ENCODE peak calls at places on chromosomes 1 and 21, in five cellular contexts. One of them, this sample, is unnamed.

GRCh38 chr1:64183985-64184440 is 19.4 kb upstream of the UBE2U start:
- DNase-seq in mesothelial cell of epicardium: no peak
- DNase-seq in bronchial epithelial cell: peak
- DNase-seq in B cell: no peak
- DNase-seq in spleen: no peak
- DNase-seq in this sample: no peak

GRCh38 chr1:200242379-200243041 is 167.3 kb downstream of the ZNF281 start:
- DNase-seq in bronchial epithelial cell: no peak
- DNase-seq in spleen: no peak
- DNase-seq in B cell: no peak
- DNase-seq in mesothelial cell of epicardium: no peak
- DNase-seq in this sample: no peak

GRCh38 chr1:106768501-106768900 is 288.0 kb upstream of the PRMT6 start:
- DNase-seq in bronchial epithelial cell: peak
- DNase-seq in spleen: no peak
- DNase-seq in B cell: no peak
- DNase-seq in mesothelial cell of epicardium: no peak
- DNase-seq in this sample: no peak

GRCh38 chr1:62045579-62045978 is 149.1 kb upstream of the L1TD1 start:
- DNase-seq in B cell: no peak
- DNase-seq in bronchial epithelial cell: peak
- DNase-seq in mesothelial cell of epicardium: no peak
- DNase-seq in spleen: no peak
- DNase-seq in this sample: no peak

GRCh38 chr1:228345201-228345930 is 61.3 kb downstream of the TRIM11 start:
- DNase-seq in spleen: peak
- DNase-seq in mesothelial cell of epicardium: no peak
- DNase-seq in bronchial epithelial cell: no peak
- DNase-seq in B cell: no peak
- DNase-seq in this sample: peak

GRCh38 chr1:153790996-153791855 is 16.0 kb downstream of the SLC27A3 start:
- DNase-seq in mesothelial cell of epicardium: no peak
- DNase-seq in spleen: peak
- DNase-seq in bronchial epithelial cell: no peak
- DNase-seq in B cell: peak
- DNase-seq in this sample: peak

GRCh38 chr1:110440877-110441276 is 10.1 kb upstream of the PROK1 start:
- DNase-seq in bronchial epithelial cell: peak
- DNase-seq in B cell: no peak
- DNase-seq in spleen: no peak
- DNase-seq in mesothelial cell of epicardium: no peak
- DNase-seq in this sample: no peak

GRCh38 chr1:95035536-95035935 is 37.2 kb downstream of the ALG14 start:
- DNase-seq in spleen: no peak
- DNase-seq in B cell: no peak
- DNase-seq in bronchial epithelial cell: peak
- DNase-seq in mesothelial cell of epicardium: no peak
- DNase-seq in this sample: no peak

GRCh38 chr1:110449661-110450651 is 993 bp upstream of the PROK1 start:
- DNase-seq in B cell: no peak
- DNase-seq in bronchial epithelial cell: no peak
- DNase-seq in spleen: peak
- DNase-seq in mesothelial cell of epicardium: no peak
- DNase-seq in this sample: no peak

GRCh38 chr1:226987623-226988336 is 47.7 kb downstream of the COQ8A start:
- DNase-seq in mesothelial cell of epicardium: no peak
- DNase-seq in B cell: no peak
- DNase-seq in spleen: peak
- DNase-seq in bronchial epithelial cell: no peak
- DNase-seq in this sample: peak

GRCh38 chr1:24749886-24750285 is 4.6 kb downstream of the CLIC4 start:
- DNase-seq in spleen: peak
- DNase-seq in mesothelial cell of epicardium: no peak
- DNase-seq in B cell: no peak
- DNase-seq in bronchial epithelial cell: no peak
- DNase-seq in this sample: no peak

GRCh38 chr1:106755682-106756406 is 300.6 kb upstream of the PRMT6 start:
- DNase-seq in B cell: no peak
- DNase-seq in spleen: no peak
- DNase-seq in bronchial epithelial cell: peak
- DNase-seq in mesothelial cell of epicardium: no peak
- DNase-seq in this sample: no peak

GRCh38 chr1:226973898-226974543 is 33.9 kb downstream of the COQ8A start:
- DNase-seq in bronchial epithelial cell: peak
- DNase-seq in B cell: no peak
- DNase-seq in spleen: no peak
- DNase-seq in mesothelial cell of epicardium: no peak
- DNase-seq in this sample: peak

GRCh38 chr1:224784606-224785328 is 144.7 kb upstream of the DNAH14 start:
- DNase-seq in bronchial epithelial cell: peak
- DNase-seq in mesothelial cell of epicardium: no peak
- DNase-seq in spleen: no peak
- DNase-seq in B cell: no peak
- DNase-seq in this sample: no peak

GRCh38 chr1:236509647-236510401 is 14.0 kb upstream of the LGALS8 start:
- DNase-seq in B cell: no peak
- DNase-seq in bronchial epithelial cell: no peak
- DNase-seq in mesothelial cell of epicardium: no peak
- DNase-seq in spleen: no peak
- DNase-seq in this sample: no peak

GRCh38 chr1:236509203-236509602 is 14.6 kb upstream of the LGALS8 start:
- DNase-seq in mesothelial cell of epicardium: no peak
- DNase-seq in bronchial epithelial cell: no peak
- DNase-seq in spleen: no peak
- DNase-seq in B cell: no peak
- DNase-seq in this sample: no peak

GRCh38 chr1:236502972-236503639 is 20.7 kb upstream of the LGALS8 start:
- DNase-seq in bronchial epithelial cell: peak
- DNase-seq in spleen: peak
- DNase-seq in B cell: no peak
- DNase-seq in mesothelial cell of epicardium: no peak
- DNase-seq in this sample: peak

GRCh38 chr1:236508593-236509027 is 15.2 kb upstream of the LGALS8 start:
- DNase-seq in spleen: no peak
- DNase-seq in B cell: no peak
- DNase-seq in mesothelial cell of epicardium: no peak
- DNase-seq in bronchial epithelial cell: no peak
- DNase-seq in this sample: no peak

DNA sequence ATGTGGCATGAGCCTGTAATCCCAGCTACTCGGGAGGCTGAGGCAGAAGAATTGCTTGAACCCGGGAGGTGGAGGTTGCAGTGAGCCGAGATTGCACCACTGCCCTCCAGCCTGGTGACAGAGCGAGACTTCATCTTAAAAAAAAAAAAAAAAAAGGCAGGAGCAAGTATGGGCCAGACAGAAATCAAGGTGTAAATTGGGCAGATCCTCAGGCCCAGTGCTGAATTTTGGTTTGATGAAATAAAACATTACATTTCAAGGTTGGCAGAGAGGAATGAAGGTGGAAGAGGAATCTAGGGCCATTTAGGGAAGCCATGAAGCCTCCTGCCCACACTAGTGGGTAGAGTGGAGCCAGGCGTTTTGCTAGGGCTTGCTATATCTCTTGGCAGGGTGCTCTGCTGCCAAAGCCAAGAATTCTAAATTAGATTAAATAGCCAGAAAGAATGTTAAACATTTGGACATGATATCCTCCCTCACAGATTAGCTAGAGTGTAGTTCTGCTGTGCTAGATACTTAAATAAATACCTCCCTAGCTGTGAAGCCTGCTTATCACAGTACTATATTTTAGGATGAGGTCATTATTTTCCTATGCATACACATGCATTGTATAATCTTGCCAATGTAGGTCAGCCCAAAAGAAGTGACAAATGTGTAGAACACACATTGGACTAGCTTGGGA is 16.6 kb upstream of the LGALS8 start:
- DNase-seq in B cell: no peak
- DNase-seq in mesothelial cell of epicardium: no peak
- DNase-seq in bronchial epithelial cell: no peak
- DNase-seq in spleen: no peak
- DNase-seq in this sample: no peak
- TF ChIP-seq CTCF in B cell: no peak
- TF ChIP-seq CTCF in mesothelial cell of epicardium: no peak
- TF ChIP-seq CTCF in bronchial epithelial cell: no peak
- TF ChIP-seq CTCF in spleen: no peak
- TF ChIP-seq CTCF in this sample: no peak

DNA sequence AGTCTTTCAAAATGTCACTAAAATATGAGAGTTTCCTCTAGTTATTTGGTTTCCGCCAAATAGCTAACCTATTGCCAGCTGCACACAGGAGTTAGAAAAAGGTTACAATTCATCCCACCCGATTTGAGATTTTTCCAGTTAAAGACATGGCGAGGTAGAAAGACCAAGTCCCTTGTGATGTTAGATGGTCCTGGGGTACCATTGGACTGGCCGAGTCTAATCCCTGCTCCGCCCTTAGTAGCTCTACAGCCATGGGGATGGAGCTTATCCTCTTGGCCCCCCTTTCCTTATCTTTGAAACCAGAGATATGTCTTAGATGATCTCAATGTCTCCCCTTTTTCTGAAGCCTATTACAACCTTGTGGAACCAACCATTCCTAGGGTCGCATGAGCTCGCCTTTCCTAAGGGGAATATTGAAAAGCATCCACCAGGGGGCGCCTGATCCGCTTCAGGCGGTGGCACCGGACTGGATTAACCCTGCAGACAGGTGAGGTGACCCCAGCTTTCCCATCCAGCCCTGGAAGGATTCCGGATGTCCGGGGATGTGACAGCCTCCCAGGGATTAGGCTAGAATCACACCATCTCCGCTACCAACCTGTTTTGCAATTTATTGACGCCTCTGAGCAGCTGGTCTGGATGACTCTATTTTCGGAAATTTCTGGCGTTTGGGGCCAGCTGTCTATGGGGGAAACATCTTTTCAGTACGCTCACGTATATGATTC is 68.3 kb upstream of the SIM2 start:
- DNase-seq in B cell: peak
- DNase-seq in spleen: no peak
- DNase-seq in mesothelial cell of epicardium: peak
- DNase-seq in bronchial epithelial cell: peak
- DNase-seq in this sample: no peak
- TF ChIP-seq CTCF in B cell: peak
- TF ChIP-seq CTCF in spleen: peak
- TF ChIP-seq CTCF in mesothelial cell of epicardium: peak
- TF ChIP-seq CTCF in bronchial epithelial cell: peak
- TF ChIP-seq CTCF in this sample: peak

GRCh38 chr1:55702064-55702463 is 486.9 kb upstream of the USP24 start:
- DNase-seq in spleen: no peak
- DNase-seq in mesothelial cell of epicardium: no peak
- DNase-seq in B cell: no peak
- DNase-seq in bronchial epithelial cell: peak
- DNase-seq in this sample: no peak
- TF ChIP-seq CTCF in spleen: peak
- TF ChIP-seq CTCF in mesothelial cell of epicardium: peak
- TF ChIP-seq CTCF in B cell: peak
- TF ChIP-seq CTCF in bronchial epithelial cell: peak
- TF ChIP-seq CTCF in this sample: peak

GRCh38 chr1:173257805-173258204 is 50.7 kb upstream of the TNFSF4 start:
- DNase-seq in mesothelial cell of epicardium: no peak
- DNase-seq in B cell: no peak
- DNase-seq in bronchial epithelial cell: no peak
- DNase-seq in spleen: no peak
- DNase-seq in this sample: no peak

GRCh38 chr1:173255214-173255813 is 48.2 kb upstream of the TNFSF4 start:
- DNase-seq in bronchial epithelial cell: peak
- DNase-seq in B cell: no peak
- DNase-seq in spleen: no peak
- DNase-seq in mesothelial cell of epicardium: no peak
- DNase-seq in this sample: no peak

GRCh38 chr1:173253046-173253445 is 45.9 kb upstream of the TNFSF4 start:
- DNase-seq in mesothelial cell of epicardium: no peak
- DNase-seq in spleen: no peak
- DNase-seq in B cell: no peak
- DNase-seq in bronchial epithelial cell: no peak
- DNase-seq in this sample: no peak

GRCh38 chr1:173258484-173259264 is 51.5 kb upstream of the TNFSF4 start:
- DNase-seq in B cell: no peak
- DNase-seq in bronchial epithelial cell: no peak
- DNase-seq in mesothelial cell of epicardium: no peak
- DNase-seq in spleen: no peak
- DNase-seq in this sample: no peak
- TF ChIP-seq CTCF in B cell: no peak
- TF ChIP-seq CTCF in bronchial epithelial cell: no peak
- TF ChIP-seq CTCF in mesothelial cell of epicardium: no peak
- TF ChIP-seq CTCF in spleen: no peak
- TF ChIP-seq CTCF in this sample: no peak

This sample was measured in CD14-positive monocyte.